ENCODE peak calls at places on chromosomes 12 and 14, in seven cellular contexts. U is heart left ventricle, X is tibial artery, G is GM12865, B is IMR-90, F is NB4, N is PC-9. Q is an unnamed sample.

GRCh38 chr12:111773801-111774551 is 7.2 kb downstream of the ALDH2 start:
- DNase-seq in B (peak), G (peak), F (peak), N (no peak), U (peak), X (peak), Q (peak)

GRCh38 chr12:50514526-50515276 is 9.9 kb downstream of the DIP2B start:
- DNase-seq in G (peak), F (no peak), B (no peak), N (no peak), X (no peak), U (no peak), Q (no peak)

GRCh38 chr12:113757223-113758002 is 208.7 kb downstream of the RBM19 start:
- DNase-seq in B (no peak), U (no peak), X (no peak), N (no peak), G (no peak), F (no peak), Q (no peak)

GRCh38 chr14:78758333-78758732 is 588.2 kb downstream of the NRXN3 start:
- DNase-seq in N (no peak), F (peak), U (no peak), B (peak), X (no peak), G (peak), Q (peak)

GRCh38 chr12:6393109-6393508 is 9.1 kb downstream of the LTBR start:
- DNase-seq in N (no peak), U (no peak), F (no peak), B (no peak), G (no peak), X (no peak), Q (no peak)

GRCh38 chr12:49637401-49637800 is 14.0 kb downstream of the PRPF40B start:
- DNase-seq in N (no peak), B (no peak), F (no peak), U (no peak), G (no peak), X (no peak), Q (no peak)

GRCh38 chr12:29241821-29242591 is 92.9 kb downstream of the FAR2 start:
- DNase-seq in F (peak), X (peak), B (peak), U (peak), G (peak), N (peak), Q (no peak)

GRCh38 chr12:3655331-3655900 is 97.5 kb downstream of the CRACR2A start:
- DNase-seq in N (no peak), F (peak), B (no peak), X (no peak), U (no peak), G (peak), Q (no peak)

GRCh38 chr14:91947196-91948184 is at the start of gene FBLN5:
- DNase-seq in X (peak), F (peak), U (peak), N (peak), B (peak), G (no peak), Q (peak)

GRCh38 chr14:53432378-53432802 is 279.3 kb upstream of the DDHD1 start:
- DNase-seq in F (peak), N (peak), B (peak), G (peak), U (no peak), X (no peak), Q (peak)
- TF ChIP-seq CTCF in F (peak), N (peak), B (peak), G (peak), U (peak), X (no peak), Q (peak)

GRCh38 chr12:75613981-75614380 is 102.6 kb upstream of the KRR1 start:
- DNase-seq in F (no peak), G (no peak), X (no peak), B (no peak), U (no peak), N (no peak), Q (no peak)
- H3K4me3 ChIP-seq in F (no peak), G (no peak), X (no peak), B (no peak), U (no peak), N (no peak), Q (no peak)

GRCh38 chr12:104643921-104644669 is 187.3 kb downstream of the CHST11 start:
- DNase-seq in U (peak), N (peak), X (peak), F (no peak), G (peak), B (no peak), Q (no peak)

GRCh38 chr12:104638760-104639319 is 182.1 kb downstream of the CHST11 start:
- DNase-seq in F (no peak), B (no peak), N (no peak), G (no peak), U (no peak), X (no peak), Q (no peak)

GRCh38 chr12:104643093-104643646 is 186.4 kb downstream of the CHST11 start:
- DNase-seq in X (no peak), N (no peak), B (no peak), F (no peak), G (peak), U (no peak), Q (no peak)

GRCh38 chr12:104638218-104638617 is 181.5 kb downstream of the CHST11 start:
- DNase-seq in N (no peak), X (no peak), B (no peak), F (no peak), G (no peak), U (no peak), Q (no peak)

GRCh38 chr12:104641862-104642261 is 185.1 kb downstream of the CHST11 start:
- DNase-seq in X (no peak), B (no peak), U (no peak), N (no peak), F (peak), G (peak), Q (no peak)
- TF ChIP-seq CTCF in X (no peak), B (no peak), U (no peak), N (no peak), F (no peak), G (peak), Q (no peak)

DNA sequence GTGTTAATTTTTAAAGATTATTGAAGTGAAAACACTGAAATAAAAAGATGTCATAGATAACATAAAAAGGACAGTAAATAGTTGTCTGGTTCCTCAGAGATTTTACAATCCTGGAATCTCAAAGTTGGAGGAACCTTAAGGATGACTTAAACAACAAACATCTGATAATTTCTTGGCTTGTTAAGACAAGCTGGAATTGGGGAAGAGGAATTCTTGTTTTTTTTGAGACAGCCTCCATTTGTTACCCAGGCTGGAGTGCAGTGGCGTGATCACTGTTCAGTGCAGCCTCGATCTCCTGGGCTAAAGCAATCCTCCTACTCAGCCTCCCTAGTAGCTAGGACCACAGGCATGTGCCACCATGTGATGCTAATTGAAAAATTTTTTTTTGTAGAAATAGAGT is 2.3 kb downstream of the ZNF410 start:
- DNase-seq in G (no peak), N (no peak), X (no peak), U (no peak), F (peak), B (peak), Q (no peak)
- H3K4me3 ChIP-seq in G (no peak), N (peak), X (no peak), U (no peak), F (peak), B (no peak), Q (no peak)

Q was measured in astrocyte of the cerebellum.